ENCODE peak calls at places on chromosome 19, in four cellular contexts. One of them, this sample, is unnamed.

GRCh38 chr19:35557539-35558399 is 5.7 kb downstream of the ATP4A start:
- DNase-seq in stimulated activated CD4-positive, alpha-beta T cell treated with anti-CD3 and anti-CD28 coated beads, Interleukin-1b, Interleukin-23, amount 100 ng/mL, for 1 hour: peak; percentile 38
- DNase-seq in frontal cortex: peak; percentile 59
- DNase-seq in iPS DF 6.9: peak; percentile 77
- DNase-seq in this sample: peak; percentile 49

GRCh38 chr19:898663-899062 is 5.4 kb downstream of the RNU6-9 start:
- DNase-seq in iPS DF 6.9: no peak
- DNase-seq in stimulated activated CD4-positive, alpha-beta T cell treated with anti-CD3 and anti-CD28 coated beads, Interleukin-1b, Interleukin-23, amount 100 ng/mL, for 1 hour: no peak
- DNase-seq in frontal cortex: no peak
- DNase-seq in this sample: no peak

GRCh38 chr19:13506550-13506878 is 235 bp upstream of the CACNA1A start:
- DNase-seq in stimulated activated CD4-positive, alpha-beta T cell treated with anti-CD3 and anti-CD28 coated beads, Interleukin-1b, Interleukin-23, amount 100 ng/mL, for 1 hour: no peak
- DNase-seq in frontal cortex: no peak
- DNase-seq in iPS DF 6.9: no peak
- DNase-seq in this sample: no peak

GRCh38 chr19:18488403-18488723 is 33.5 kb downstream of the ELL start:
- DNase-seq in frontal cortex: no peak
- DNase-seq in stimulated activated CD4-positive, alpha-beta T cell treated with anti-CD3 and anti-CD28 coated beads, Interleukin-1b, Interleukin-23, amount 100 ng/mL, for 1 hour: no peak
- DNase-seq in iPS DF 6.9: no peak
- DNase-seq in this sample: no peak

GRCh38 chr19:55131421-55131820 is 14.0 kb upstream of the PPP1R12C start:
- DNase-seq in iPS DF 6.9: no peak
- DNase-seq in stimulated activated CD4-positive, alpha-beta T cell treated with anti-CD3 and anti-CD28 coated beads, Interleukin-1b, Interleukin-23, amount 100 ng/mL, for 1 hour: no peak
- DNase-seq in frontal cortex: no peak
- DNase-seq in this sample: no peak

GRCh38 chr19:35882074-35882832 is 13.9 kb downstream of the APLP1 start:
- DNase-seq in frontal cortex: peak; percentile 77
- DNase-seq in iPS DF 6.9: no peak
- DNase-seq in stimulated activated CD4-positive, alpha-beta T cell treated with anti-CD3 and anti-CD28 coated beads, Interleukin-1b, Interleukin-23, amount 100 ng/mL, for 1 hour: no peak
- DNase-seq in this sample: peak; percentile 37

GRCh38 chr19:42442833-42443232 is at the start of gene CXCL17:
- DNase-seq in iPS DF 6.9: no peak
- DNase-seq in stimulated activated CD4-positive, alpha-beta T cell treated with anti-CD3 and anti-CD28 coated beads, Interleukin-1b, Interleukin-23, amount 100 ng/mL, for 1 hour: no peak
- DNase-seq in frontal cortex: no peak
- DNase-seq in this sample: no peak

GRCh38 chr19:54159352-54160181 is at the start of gene LENG1:
- DNase-seq in iPS DF 6.9: peak; percentile 100
- DNase-seq in stimulated activated CD4-positive, alpha-beta T cell treated with anti-CD3 and anti-CD28 coated beads, Interleukin-1b, Interleukin-23, amount 100 ng/mL, for 1 hour: peak; percentile 85
- DNase-seq in frontal cortex: peak; percentile 99
- DNase-seq in this sample: peak; percentile 100

GRCh38 chr19:21709464-21709863 is 57.9 kb downstream of the ZNF100 start:
- DNase-seq in iPS DF 6.9: no peak
- DNase-seq in stimulated activated CD4-positive, alpha-beta T cell treated with anti-CD3 and anti-CD28 coated beads, Interleukin-1b, Interleukin-23, amount 100 ng/mL, for 1 hour: no peak
- DNase-seq in frontal cortex: no peak
- DNase-seq in this sample: no peak

GRCh38 chr19:3852614-3853254 is 16.1 kb downstream of the ZFR2 start:
- DNase-seq in iPS DF 6.9: no peak
- DNase-seq in frontal cortex: no peak
- DNase-seq in stimulated activated CD4-positive, alpha-beta T cell treated with anti-CD3 and anti-CD28 coated beads, Interleukin-1b, Interleukin-23, amount 100 ng/mL, for 1 hour: peak; percentile 3
- DNase-seq in this sample: peak; percentile 20